ENCODE peak calls at places on chromosomes 3 and 15, in six cellular contexts. R is foreskin fibroblast; H is GM23338; E is stimulated activated CD4-positive, alpha-beta T cell treated with anti-CD3 and anti-CD28 coated beads, Interleukin-2, amount 100 ng/mL, for 48 hours; F is endothelial cell; N is lung. Z is an unnamed sample.

GRCh38 chr3:119733812-119734211 is 31.0 kb downstream of the CFAP91 start:
- DNase-seq in R (no peak), H (no peak), E (no peak), F (no peak), N (no peak), Z (no peak)

GRCh38 chr3:188507244-188507720 is 353.3 kb downstream of the LPP start:
- DNase-seq in R (peak; percentile 83), H (peak; percentile 49), E (no peak), F (no peak), N (no peak), Z (peak; percentile 77)

GRCh38 chr3:21778715-21779114 is 27.7 kb upstream of the ZNF385D start:
- DNase-seq in R (no peak), H (no peak), E (no peak), F (no peak), N (no peak), Z (no peak)

GRCh38 chr3:20945892-20946291 is 759.9 kb upstream of the SGO1 start:
- DNase-seq in R (no peak), H (no peak), E (no peak), F (no peak), N (no peak), Z (no peak)

GRCh38 chr3:61847784-61848462 is 286.6 kb downstream of the PTPRG start:
- DNase-seq in R (peak; percentile 53), H (peak; percentile 72), E (no peak), F (no peak), N (peak; percentile 81), Z (no peak)

GRCh38 chr15:31262143-31262530 is 64.5 kb upstream of the KLF13 start:
- DNase-seq in R (no peak), H (no peak), E (no peak), F (no peak), N (no peak), Z (no peak)

GRCh38 chr3:77149382-77149781 is 109.5 kb downstream of the ROBO2 start:
- DNase-seq in R (no peak), H (no peak), E (no peak), F (no peak), N (no peak), Z (no peak)

GRCh38 chr15:73237910-73238309 is 130.8 kb downstream of the HCN4 start:
- DNase-seq in R (no peak), H (no peak), E (no peak), F (no peak), N (no peak), Z (no peak)

GRCh38 chr3:77693147-77693546 is 653.2 kb downstream of the ROBO2 start:
- DNase-seq in R (no peak), H (no peak), E (no peak), F (no peak), N (no peak), Z (no peak)

GRCh38 chr3:80696280-80696679 is 928.5 kb upstream of the ROBO1 start:
- DNase-seq in R (no peak), H (peak; percentile 21), E (no peak), F (no peak), N (no peak), Z (no peak)

GRCh38 chr15:89397653-89398023 is 63.0 kb upstream of the POLG start:
- DNase-seq in R (no peak), H (no peak), E (no peak), F (no peak), N (no peak), Z (no peak)

GRCh38 chr3:76010252-76010651 is 224.9 kb upstream of the ZNF717 start:
- DNase-seq in R (no peak), H (no peak), E (no peak), F (no peak), N (no peak), Z (no peak)

GRCh38 chr15:39747326-39747725 is 35.3 kb downstream of the FSIP1 start:
- DNase-seq in R (peak; percentile 43), H (no peak), E (no peak), F (no peak), N (no peak), Z (peak; percentile 38)

GRCh38 chr3:188183452-188183851 is 29.5 kb downstream of the LPP start:
- DNase-seq in R (no peak), H (no peak), E (no peak), F (no peak), N (no peak), Z (no peak)

GRCh38 chr3:60636846-60637245 is 614.4 kb downstream of the FHIT start:
- DNase-seq in R (no peak), H (peak; percentile 44), E (no peak), F (no peak), N (no peak), Z (no peak)

GRCh38 chr3:184636774-184637316 is 75.0 kb downstream of the MAGEF1 start:
- DNase-seq in R (peak; percentile 14), H (no peak), E (peak; percentile 34), F (no peak), N (no peak), Z (peak; percentile 89)

GRCh38 chr15:78364233-78364632 is 24.1 kb downstream of the CRABP1 start:
- DNase-seq in R (peak; percentile 29), H (no peak), E (no peak), F (no peak), N (no peak), Z (no peak)

GRCh38 chr3:150177673-150178378 is 207.1 kb upstream of the PFN2 start:
- DNase-seq in R (peak; percentile 74), H (no peak), E (no peak), F (no peak), N (no peak), Z (peak; percentile 44)

GRCh38 chr3:178434206-178434805 is 101.9 kb upstream of the KCNMB2 start:
- DNase-seq in R (no peak), H (peak; percentile 43), E (no peak), F (no peak), N (no peak), Z (no peak)

GRCh38 chr15:42364529-42364928 is 5.2 kb downstream of the CAPN3 start:
- DNase-seq in R (no peak), H (no peak), E (no peak), F (no peak), N (no peak), Z (no peak)

GRCh38 chr3:14583543-14584091 is 43.5 kb upstream of the GRIP2 start:
- DNase-seq in R (no peak), H (no peak), E (no peak), F (no peak), N (no peak), Z (no peak)

GRCh38 chr3:22980346-22980745 is 222.8 kb upstream of the UBE2E2 start:
- DNase-seq in R (no peak), H (no peak), E (no peak), F (no peak), N (no peak), Z (peak; percentile 13)

GRCh38 chr3:34381243-34381642 is 582.8 kb downstream of the PDCD6IP start:
- DNase-seq in R (no peak), H (no peak), E (no peak), F (no peak), N (no peak), Z (no peak)

GRCh38 chr3:15317164-15317477 is 15.3 kb downstream of the SH3BP5 start:
- DNase-seq in R (peak; percentile 64), H (no peak), E (no peak), F (no peak), N (no peak), Z (peak; percentile 25)

GRCh38 chr3:148075829-148076716 is 621.6 kb upstream of the AGTR1 start:
- DNase-seq in R (peak; percentile 49), H (peak; percentile 74), E (no peak), F (peak; percentile 13), N (no peak), Z (peak; percentile 49)

GRCh38 chr15:59292393-59292792 is 80.3 kb downstream of the MYO1E start:
- DNase-seq in R (no peak), H (peak; percentile 50), E (no peak), F (peak; percentile 23), N (no peak), Z (peak; percentile 26)

GRCh38 chr3:197809356-197810020 is 18.4 kb downstream of the LRCH3 start:
- DNase-seq in R (peak; percentile 72), H (no peak), E (no peak), F (no peak), N (no peak), Z (no peak)